ENCODE peak calls at places on chromosomes 3 and 15, in five cellular contexts. H is OCI-LY7, C is heart left ventricle, U is HepG2, V is left ventricle myocardium inferior. I is an unnamed sample. For H3K36me3, the result is how much of the 10 kb centered on the place peaks cover.

GRCh38 chr3:159818399-159818798 is 170.2 kb upstream of the IL12A start:
- DNase-seq in H (no peak), C (peak), U (peak), V (peak), I (no peak)

GRCh38 chr15:42804739-42805138 is 67.8 kb upstream of the CDAN1 start:
- DNase-seq in H (no peak), C (no peak), U (no peak), V (no peak), I (no peak)

GRCh38 chr3:53571264-53571663 is 76.9 kb downstream of the CACNA1D start:
- DNase-seq in H (no peak), C (no peak), U (no peak), V (no peak), I (no peak)

GRCh38 chr15:53671545-53671944 is 87.9 kb downstream of the WDR72 start:
- DNase-seq in H (no peak), C (no peak), U (no peak), V (no peak), I (no peak)

GRCh38 chr3:118882353-118882947 is 152.2 kb downstream of the IGSF11 start:
- DNase-seq in H (peak), C (peak), U (peak), V (peak), I (peak)

GRCh38 chr3:170534232-170534631 is 51.6 kb downstream of the SLC7A14 start:
- DNase-seq in H (no peak), C (no peak), U (no peak), V (no peak), I (no peak)

GRCh38 chr3:64238971-64239667 is 13.9 kb upstream of the PRICKLE2 start:
- DNase-seq in H (no peak), C (peak), U (peak), V (peak), I (peak)

GRCh38 chr15:64561997-64562396 is 101.6 kb downstream of the ZNF609 start:
- DNase-seq in H (no peak), C (no peak), U (no peak), V (no peak), I (no peak)

GRCh38 chr3:42653560-42654330 is at the start of gene ZBTB47:
- DNase-seq in H (no peak), C (peak), U (no peak), V (peak), I (no peak)

GRCh38 chr3:47365213-47366153 is 15.3 kb upstream of the PTPN23 start:
- DNase-seq in H (no peak), C (no peak), U (no peak), V (no peak), I (no peak)

GRCh38 chr3:140469491-140469890 is 208.4 kb upstream of the TRIM42 start:
- DNase-seq in H (no peak), C (no peak), U (no peak), V (no peak), I (no peak)

GRCh38 chr3:158918008-158918407 is 116.2 kb downstream of the MFSD1 start:
- DNase-seq in H (peak), C (no peak), U (peak), V (no peak), I (peak)

GRCh38 chr3:42191443-42191747 is 74.6 kb downstream of the CCK start:
- DNase-seq in H (peak), C (no peak), U (no peak), V (no peak), I (no peak)

GRCh38 chr3:10974746-10975375 is 17.7 kb upstream of the SLC6A1 start:
- DNase-seq in H (no peak), C (no peak), U (no peak), V (no peak), I (no peak)

GRCh38 chr3:187906416-187906815 is 161.1 kb upstream of the BCL6 start:
- DNase-seq in H (no peak), C (no peak), U (no peak), V (no peak), I (no peak)

GRCh38 chr3:18338827-18339226 is 86.3 kb downstream of the SATB1 start:
- DNase-seq in H (no peak), C (no peak), U (no peak), V (no peak), I (no peak)

GRCh38 chr3:12959838-12960378 is 113.3 kb downstream of the IQSEC1 start:
- DNase-seq in H (peak), C (no peak), U (no peak), V (peak), I (no peak)

GRCh38 chr3:49016414-49017228 is 1.8 kb downstream of the DALRD3 start:
- DNase-seq in H (no peak), C (no peak), U (no peak), V (no peak), I (no peak)

GRCh38 chr3:100928638-100929428 is 64.4 kb downstream of the ABI3BP start:
- DNase-seq in H (no peak), C (no peak), U (no peak), V (no peak), I (no peak)

GRCh38 chr3:189712906-189713483 is 81.8 kb downstream of the TP63 start:
- DNase-seq in H (no peak), C (no peak), U (peak), V (no peak), I (no peak)

GRCh38 chr3:150545419-150546225 is 674 bp downstream of the SERP1 start:
- DNase-seq in H (peak), C (peak), U (peak), V (peak), I (peak)

GRCh38 chr3:141686477-141687280 is 51.4 kb upstream of the RNF7 start:
- DNase-seq in H (no peak), C (peak), U (peak), V (peak), I (no peak)

GRCh38 chr15:72184165-72184811 is 13.3 kb downstream of the GRAMD2A start:
- DNase-seq in H (no peak), C (no peak), U (peak), V (peak), I (peak)

GRCh38 chr3:45513041-45513440 is 81.5 kb upstream of the LIMD1 start:
- DNase-seq in H (no peak), C (no peak), U (no peak), V (no peak), I (no peak)

GRCh38 chr3:149494759-149495580 is 20.5 kb downstream of the TM4SF4 start:
- DNase-seq in H (no peak), C (no peak), U (no peak), V (no peak), I (no peak)

GRCh38 chr15:99185731-99186130 is 63.6 kb downstream of the TTC23 start:
- DNase-seq in H (no peak), C (no peak), U (no peak), V (no peak), I (no peak)

GRCh38 chr3:66625464-66626216 is 124.8 kb upstream of the LRIG1 start:
- DNase-seq in H (no peak), C (no peak), U (no peak), V (no peak), I (no peak)

GRCh38 chr15:58285921-58286278 is 145.9 kb upstream of the LIPC start:
- DNase-seq in H (no peak), C (no peak), U (peak), V (no peak), I (no peak)

GRCh38 chr15:25682349-25682748 is 180.8 kb downstream of the ATP10A start:
- DNase-seq in H (no peak), C (peak), U (no peak), V (peak), I (no peak)

GRCh38 chr3:49839193-49839809 is 17.1 kb downstream of the TRAIP start:
- DNase-seq in H (peak), C (peak), U (peak), V (peak), I (peak)

GRCh38 chr3:139113231-139113749 is 68.6 kb upstream of the PRR23C start:
- DNase-seq in H (no peak), C (no peak), U (no peak), V (no peak), I (no peak)

GRCh38 chr15:77075528-77075927 is 4.6 kb upstream of the TSPAN3 start:
- DNase-seq in H (no peak), C (no peak), U (peak), V (no peak), I (no peak)

GRCh38 chr15:32029862-32030781 is at the start of gene CHRNA7:
- DNase-seq in H (peak), C (peak), U (peak), V (peak), I (peak)

GRCh38 chr15:85869124-85869523 is 74.4 kb upstream of the KLHL25 start:
- DNase-seq in H (no peak), C (no peak), U (no peak), V (no peak), I (no peak)

GRCh38 chr3:25002052-25002451 is 426.0 kb upstream of the RARB start:
- DNase-seq in H (no peak), C (no peak), U (no peak), V (no peak), I (no peak)

GRCh38 chr3:195551381-195551978 is 8.4 kb upstream of the PPP1R2 start:
- DNase-seq in H (no peak), C (no peak), U (no peak), V (peak), I (no peak)

GRCh38 chr15:95880630-95881029 is 449.9 kb upstream of the NR2F2 start:
- DNase-seq in H (no peak), C (no peak), U (no peak), V (no peak), I (no peak)

GRCh38 chr15:95872366-95872771 is 458.1 kb upstream of the NR2F2 start:
- DNase-seq in H (no peak), C (no peak), U (no peak), V (no peak), I (no peak)

GRCh38 chr15:95869920-95870319 is 460.6 kb upstream of the NR2F2 start:
- DNase-seq in H (no peak), C (no peak), U (no peak), V (no peak), I (no peak)

GRCh38 chr15:95874625-95875024 is 455.9 kb upstream of the NR2F2 start:
- DNase-seq in H (no peak), C (no peak), U (no peak), V (no peak), I (no peak)

GRCh38 chr15:95875141-95875643 is 455.3 kb upstream of the NR2F2 start:
- DNase-seq in H (no peak), C (no peak), U (peak), V (no peak), I (no peak)
- H3K27ac ChIP-seq in H (no peak), C (no peak), U (no peak), V (no peak), I (no peak)

DNA sequence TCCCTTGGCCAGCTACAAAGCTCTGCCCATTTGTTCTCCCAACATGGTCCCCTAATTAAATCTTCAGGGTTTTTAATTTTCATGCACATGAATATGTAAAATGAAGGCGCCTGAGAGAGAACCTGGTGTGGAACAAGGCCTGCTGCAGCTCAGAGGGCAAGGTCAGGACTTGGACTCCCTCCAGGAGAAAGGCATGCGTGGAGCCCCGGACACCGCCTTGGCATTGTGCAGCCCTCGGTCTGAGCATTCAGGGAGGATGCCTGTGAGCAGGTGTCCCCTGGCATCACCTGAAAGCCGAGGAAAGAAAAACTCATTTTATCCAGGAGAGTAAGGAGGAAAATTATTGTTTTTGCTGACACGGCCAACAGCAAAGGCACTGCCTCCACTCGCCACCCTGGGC is 33.8 kb upstream of the EPHB1 start:
- DNase-seq in H (no peak), C (no peak), U (no peak), V (no peak), I (no peak)
- H3K36me3 ChIP-seq in H (under half), C (under half), U (under half), V (under half), I (under half)

GRCh38 chr3:61808526-61808925 is 247.2 kb downstream of the PTPRG start:
- DNase-seq in H (no peak), C (peak), U (no peak), V (peak), I (no peak)
- H3K27ac ChIP-seq in H (no peak), C (peak), U (no peak), V (peak), I (no peak)

GRCh38 chr15:84859651-84860050 is 24.8 kb upstream of the SLC28A1 start:
- DNase-seq in H (no peak), C (no peak), U (no peak), V (no peak), I (no peak)

GRCh38 chr15:84856731-84857417 is 27.6 kb upstream of the SLC28A1 start:
- DNase-seq in H (no peak), C (no peak), U (no peak), V (no peak), I (no peak)

GRCh38 chr15:84857418-84858004 is 27.0 kb upstream of the SLC28A1 start:
- DNase-seq in H (no peak), C (no peak), U (no peak), V (no peak), I (no peak)

GRCh38 chr15:84859143-84859542 is 25.3 kb upstream of the SLC28A1 start:
- DNase-seq in H (no peak), C (no peak), U (no peak), V (no peak), I (no peak)

DNA sequence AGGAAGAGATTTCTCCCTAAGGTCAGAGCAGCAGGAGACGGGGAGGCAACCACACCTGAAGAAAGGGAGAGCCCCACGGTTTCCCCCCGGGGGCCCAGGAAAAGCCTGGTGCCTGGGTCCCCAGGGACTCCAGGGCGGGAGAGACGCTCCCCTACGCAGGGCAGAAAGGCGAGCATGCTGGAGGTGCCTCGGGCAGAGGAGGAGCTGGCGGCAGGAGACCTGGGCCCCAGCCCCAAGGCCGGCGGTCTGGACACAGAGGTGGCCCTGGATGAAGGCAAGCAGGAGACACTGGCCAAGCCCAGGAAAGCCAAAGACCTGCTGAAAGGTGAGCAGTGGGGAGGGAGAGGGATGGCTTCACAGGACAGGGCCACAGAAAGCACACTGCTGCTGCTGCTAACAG is 26.2 kb upstream of the SLC28A1 start:
- DNase-seq in H (no peak), C (no peak), U (no peak), V (no peak), I (no peak)
- H3K36me3 ChIP-seq in H (under half), C (under half), U (under half), V (half or more), I (under half)

GRCh38 chr3:52248165-52248541 is 2.6 kb downstream of the PPM1M start:
- DNase-seq in H (no peak), C (no peak), U (no peak), V (no peak), I (no peak)
- H3K27ac ChIP-seq in H (no peak), C (no peak), U (no peak), V (no peak), I (no peak)